ENCODE peak calls at places on chromosome 16, in four cellular contexts. Q is GM13977, J is tibial nerve, U is A673. C is an unnamed sample.

GRCh38 chr16:23668873-23669272 is 9.8 kb upstream of the PLK1 start:
- DNase-seq in Q (no peak), J (no peak), U (no peak), C (no peak)

GRCh38 chr16:17397499-17397891 is 73.3 kb downstream of the XYLT1 start:
- DNase-seq in Q (no peak), J (peak), U (no peak), C (no peak)

GRCh38 chr16:24829153-24829552 is 16.6 kb upstream of the SLC5A11 start:
- DNase-seq in Q (no peak), J (no peak), U (no peak), C (no peak)

GRCh38 chr16:2486645-2487516 is 12.0 kb downstream of the TBC1D24 start:
- DNase-seq in Q (peak), J (no peak), U (no peak), C (peak)

GRCh38 chr16:70561623-70562022 is 38.0 kb downstream of the SF3B3 start:
- DNase-seq in Q (no peak), J (no peak), U (no peak), C (no peak)

GRCh38 chr16:85735225-85735722 is 15.6 kb downstream of the C16orf74 start:
- DNase-seq in Q (peak), J (no peak), U (no peak), C (peak)

GRCh38 chr16:51577621-51578303 is 426.7 kb upstream of the SALL1 start:
- DNase-seq in Q (no peak), J (no peak), U (peak), C (peak)

GRCh38 chr16:77856455-77857138 is 68.2 kb downstream of the VAT1L start:
- DNase-seq in Q (no peak), J (no peak), U (no peak), C (no peak)

GRCh38 chr16:12078405-12079245 is 102.1 kb downstream of the SNX29 start:
- DNase-seq in Q (no peak), J (no peak), U (no peak), C (no peak)

GRCh38 chr16:67509016-67509415 is 19.6 kb upstream of the RIPOR1 start:
- DNase-seq in Q (no peak), J (no peak), U (no peak), C (no peak)

DNA sequence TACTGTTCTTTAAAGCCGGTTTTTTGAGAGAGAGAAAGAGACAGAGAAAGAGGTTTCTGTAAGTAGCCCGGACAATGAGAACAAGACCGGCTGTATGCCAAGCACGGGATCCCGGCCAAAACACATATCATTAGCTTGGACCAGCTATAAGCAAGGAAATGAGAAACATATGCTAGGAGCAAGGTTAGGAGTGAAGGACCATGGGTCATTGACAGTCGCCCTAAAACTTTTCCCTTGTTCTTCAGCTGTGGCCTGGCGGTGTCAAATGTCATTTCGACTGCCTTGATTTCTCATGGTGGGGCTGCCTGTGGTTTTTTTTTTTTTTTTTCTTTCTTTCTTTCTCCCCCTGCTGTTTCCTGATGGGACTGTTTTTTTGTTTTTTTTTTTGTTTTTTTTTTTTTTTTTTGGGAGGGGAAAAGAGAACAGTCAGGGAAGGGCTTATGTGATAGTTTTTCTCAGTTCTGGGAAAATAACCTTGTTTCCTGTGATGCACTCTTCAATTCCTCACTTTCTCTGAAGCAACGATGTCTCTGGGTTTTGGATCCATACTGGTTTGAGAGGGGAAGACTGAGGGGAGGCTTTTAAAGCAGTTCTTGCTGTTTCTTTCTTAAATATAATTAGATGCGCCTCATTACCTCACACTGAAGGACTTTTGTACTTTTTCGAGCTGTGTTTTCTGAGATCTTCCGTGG is 124.8 kb upstream of the ZFHX3 start:
- DNase-seq in Q (no peak), J (peak), U (peak), C (no peak)
- TF ChIP-seq CTCF in Q (no peak), J (no peak), U (peak), C (no peak)

DNA sequence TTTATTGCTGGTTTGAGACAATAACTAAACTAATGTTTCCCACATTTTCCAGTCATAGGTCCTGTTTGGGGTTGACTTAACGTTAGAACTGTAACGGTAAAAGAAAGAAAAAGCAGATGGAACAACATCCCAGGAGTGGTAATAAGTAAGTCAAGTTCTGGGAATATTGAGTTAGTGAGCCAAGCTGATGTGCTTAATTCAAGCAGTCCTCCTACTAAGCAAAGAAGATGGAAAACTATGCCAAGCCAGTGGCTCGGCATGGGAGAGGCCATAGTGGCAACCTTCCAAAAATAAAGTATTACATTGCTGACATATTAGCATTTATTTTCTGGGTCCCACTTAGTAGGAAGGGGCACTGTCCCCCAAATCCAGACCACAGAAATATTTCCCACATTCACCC is 161.7 kb upstream of the CDH5 start:
- DNase-seq in Q (no peak), J (no peak), U (no peak), C (no peak)
- TF ChIP-seq CTCF in Q (no peak), J (no peak), U (no peak), C (no peak)

DNA sequence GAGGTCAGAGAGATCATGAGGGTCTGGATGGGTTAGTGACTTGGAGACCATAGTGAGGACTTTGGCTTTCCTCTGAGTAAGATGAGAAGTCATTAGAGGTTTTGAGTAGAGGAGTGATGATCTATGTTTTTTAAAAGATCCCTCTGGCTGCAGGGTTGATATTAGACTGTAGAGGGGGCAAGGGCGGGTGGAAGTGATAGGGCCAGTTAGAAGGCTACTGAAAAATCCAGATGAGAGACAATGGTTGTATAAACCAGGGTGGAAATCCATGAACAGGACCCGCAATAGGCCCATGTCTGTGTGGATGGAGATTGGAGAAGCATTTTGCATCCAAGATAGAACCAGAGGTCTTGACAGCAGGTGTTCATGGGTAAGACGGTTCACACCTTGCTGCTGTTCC is 9.8 kb downstream of the ITGAL start:
- DNase-seq in Q (no peak), J (no peak), U (no peak), C (peak)
- TF ChIP-seq CTCF in Q (no peak), J (no peak), U (peak), C (peak)

GRCh38 chr16:54237-54581 is 581 bp downstream of the SNRNP25 start:
- DNase-seq in Q (no peak), J (no peak), U (no peak), C (no peak)

GRCh38 chr16:55571-56136 is 2.0 kb downstream of the SNRNP25 start:
- DNase-seq in Q (no peak), J (no peak), U (no peak), C (no peak)

GRCh38 chr16:50769-51591 is 2.4 kb downstream of the POLR3K start:
- DNase-seq in Q (no peak), J (no peak), U (peak), C (no peak)

GRCh38 chr16:56231-56927 is 2.8 kb downstream of the SNRNP25 start:
- DNase-seq in Q (no peak), J (no peak), U (no peak), C (no peak)

DNA sequence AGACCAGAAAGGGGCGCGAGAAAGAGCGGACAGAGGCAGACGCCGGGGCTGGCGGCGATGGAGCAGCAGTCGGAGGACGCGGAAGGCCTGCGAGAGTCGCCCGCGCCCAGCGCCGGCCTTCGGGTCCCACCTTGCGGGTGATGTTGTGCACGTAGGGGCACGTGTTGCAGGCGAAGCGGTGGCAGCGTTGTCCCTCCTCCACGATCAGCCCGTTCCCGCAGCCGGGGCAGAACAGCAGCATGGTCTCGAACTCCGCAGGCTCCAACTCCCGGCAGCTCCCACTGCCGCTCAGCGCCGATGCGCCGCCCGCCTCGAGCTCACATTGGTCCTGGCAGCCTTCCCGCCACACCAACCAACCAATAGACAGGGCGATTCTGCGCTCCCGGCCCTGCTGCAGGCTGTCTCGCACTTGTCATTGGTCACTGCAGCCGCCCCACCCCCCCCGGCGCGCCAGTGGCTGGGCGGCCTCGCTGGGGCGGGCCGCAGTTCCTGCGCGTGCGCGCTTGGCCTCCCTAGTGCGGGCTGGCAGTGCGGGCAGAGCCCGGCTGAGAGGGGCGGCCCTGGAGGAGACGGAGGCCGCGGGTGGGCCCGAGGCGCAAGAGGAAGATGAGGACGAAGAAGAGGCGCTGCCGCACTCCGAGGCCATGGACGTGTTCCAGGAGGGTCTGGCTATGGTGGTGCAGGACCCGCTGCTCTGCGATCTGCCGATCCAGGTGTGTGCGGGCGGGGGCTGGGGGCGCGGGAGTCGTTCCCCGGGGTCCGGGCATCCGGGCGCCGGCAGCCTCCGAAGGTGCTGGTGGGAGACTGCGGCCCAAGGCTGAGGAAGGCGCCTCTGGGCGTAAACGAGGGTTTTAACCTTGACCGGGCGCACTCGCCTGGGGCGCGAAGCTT is at the start of the genes POLR3K and SNRNP25:
- DNase-seq in Q (peak), J (peak), U (peak), C (peak)
- TF ChIP-seq CTCF in Q (no peak), J (peak), U (no peak), C (no peak)

DNA sequence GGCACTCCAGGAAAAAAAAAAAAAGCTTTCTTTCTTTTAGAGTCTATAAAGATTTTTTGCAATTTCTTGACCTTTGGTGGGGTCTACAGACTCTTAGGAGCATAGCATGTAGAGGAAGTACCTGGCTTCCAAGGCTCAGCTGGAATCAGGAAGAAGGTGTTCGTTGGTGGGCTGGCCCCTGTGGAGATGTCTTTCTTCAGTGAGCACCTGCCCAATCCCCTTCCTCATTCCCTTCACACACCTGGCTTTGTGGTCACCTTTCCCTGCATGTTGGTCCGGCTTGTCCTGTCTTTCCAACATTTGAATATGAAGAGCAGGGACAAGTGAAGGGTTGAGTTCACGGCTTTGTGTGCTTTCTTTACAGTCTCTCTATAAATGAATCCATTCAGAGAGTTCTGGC is 352.4 kb downstream of the HAPSTR1 start:
- DNase-seq in Q (no peak), J (no peak), U (no peak), C (no peak)
- TF ChIP-seq CTCF in Q (no peak), J (no peak), U (no peak), C (no peak)

DNA sequence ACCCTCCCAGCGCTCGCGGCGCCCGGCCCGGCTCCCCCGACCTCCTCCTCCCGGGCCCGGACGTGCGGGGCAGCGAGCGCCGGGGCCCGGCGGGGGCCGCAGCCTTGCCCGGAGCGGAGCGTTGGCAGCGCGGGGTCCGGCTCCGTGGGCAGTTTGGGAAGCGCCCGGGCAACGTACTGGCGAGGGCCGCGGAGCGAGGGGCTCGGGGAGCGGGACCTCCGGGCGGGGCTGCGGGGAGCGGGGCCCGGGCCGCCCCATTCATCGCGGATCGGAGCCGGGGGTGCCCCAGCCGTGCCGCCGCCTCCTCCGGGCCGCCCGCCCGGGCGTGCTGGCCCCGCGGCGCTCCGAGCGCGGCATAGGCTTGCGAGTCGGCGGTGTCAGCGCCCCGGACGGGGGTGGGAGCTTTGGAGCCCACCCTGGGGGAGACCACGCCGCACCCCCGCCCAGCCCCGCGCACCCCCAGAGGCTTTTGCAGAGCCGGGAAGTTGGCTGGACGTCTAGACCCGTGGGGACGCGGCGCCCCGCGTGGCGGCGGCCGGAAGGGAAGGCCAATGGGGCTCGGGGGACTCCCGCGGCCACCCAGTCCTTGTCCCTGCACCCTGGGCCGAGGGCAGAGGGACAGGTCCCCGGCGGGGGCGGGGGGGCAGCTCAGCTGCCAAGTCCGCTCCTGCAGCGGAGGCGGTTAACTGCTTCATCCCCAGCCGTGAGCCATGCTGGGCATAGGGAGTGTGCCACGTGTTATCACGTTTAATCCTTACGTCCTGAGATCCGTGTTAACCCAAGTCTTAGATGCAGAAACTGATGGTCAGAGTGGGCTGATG is 852 bp downstream of the ZNF469 start:
- DNase-seq in Q (no peak), J (no peak), U (no peak), C (no peak)
- TF ChIP-seq CTCF in Q (peak), J (peak), U (peak), C (peak)

GRCh38 chr16:56277040-56277439 is 85.8 kb downstream of the GNAO1 start:
- DNase-seq in Q (no peak), J (no peak), U (no peak), C (no peak)
- TF ChIP-seq CTCF in Q (no peak), J (no peak), U (peak), C (no peak)

DNA sequence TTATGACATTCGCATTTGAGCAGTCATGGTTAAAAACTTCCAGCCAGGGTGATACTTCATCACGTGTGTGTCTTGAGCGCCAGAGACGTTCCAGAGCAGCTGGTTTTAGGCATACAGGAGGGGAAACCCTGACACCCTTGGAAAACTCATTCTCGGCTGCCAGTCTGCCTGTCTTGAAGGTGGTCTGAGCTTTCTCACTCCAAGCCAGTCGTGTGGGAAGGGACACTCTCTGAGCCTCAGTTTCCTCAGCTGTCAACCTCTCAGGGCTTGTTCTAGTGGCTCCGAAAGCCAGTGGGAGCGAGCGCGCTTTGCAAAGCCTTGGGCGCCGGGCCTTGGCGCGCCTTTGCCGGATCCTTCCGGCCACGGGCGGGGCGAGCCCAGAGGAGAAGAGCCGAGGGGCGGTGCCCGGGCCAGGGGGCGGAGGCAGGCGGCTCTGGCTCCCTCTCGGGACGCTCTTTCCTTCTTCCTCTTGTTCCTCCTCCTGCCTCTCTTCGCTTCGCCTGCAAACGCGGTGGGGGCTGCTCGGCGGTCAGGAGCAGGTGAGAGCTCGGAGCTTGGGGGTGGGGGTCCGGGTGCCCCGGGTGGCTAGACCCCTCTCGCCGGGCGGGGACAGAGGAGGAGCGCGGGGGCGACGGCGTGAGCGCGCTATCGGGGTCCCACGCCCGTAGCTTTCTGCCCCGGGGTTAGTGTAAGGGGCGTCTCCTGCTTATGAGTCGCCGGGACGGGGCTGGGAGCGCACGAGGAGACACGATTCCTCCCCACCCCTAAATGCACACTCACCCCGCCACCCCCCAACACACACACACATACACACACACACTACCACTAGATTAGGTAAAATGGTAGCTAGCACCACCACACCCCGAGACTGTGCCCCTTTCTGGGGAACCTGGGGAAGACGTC is at the start of gene LDAF1:
- DNase-seq in Q (peak), J (peak), U (peak), C (peak)
- TF ChIP-seq CTCF in Q (no peak), J (no peak), U (no peak), C (no peak)

C was measured in activated CD8-positive, alpha-beta T cell treated with anti-CD3 and anti-CD28 coated beads for 36 hours.